ENCODE peak calls at places on chromosomes 13 and 19, in four cellular contexts. B is esophagus squamous epithelium, F is stomach, U is BE2C. N is an unnamed sample. For H3K9me3, the result is how much of the 10 kb centered on the place peaks cover.

GRCh38 chr19:18795540-18795939 is 4.4 kb upstream of the COMP start:
- DNase-seq in B (no peak), F (no peak), U (peak), N (no peak)

GRCh38 chr13:39457274-39457673 is 145.7 kb downstream of the LHFPL6 start:
- DNase-seq in B (no peak), F (no peak), U (no peak), N (no peak)

GRCh38 chr19:29967623-29968022 is 25.6 kb downstream of the URI1 start:
- DNase-seq in B (no peak), F (no peak), U (peak), N (no peak)

GRCh38 chr13:67224148-67224846 is 5.8 kb downstream of the PCDH9 start:
- DNase-seq in B (no peak), F (peak), U (peak), N (peak)

GRCh38 chr19:29211562-29212416 is 1.2 kb downstream of the UQCRFS1 start:
- DNase-seq in B (no peak), F (no peak), U (no peak), N (no peak)

GRCh38 chr13:77351326-77351725 is 24.4 kb upstream of the MYCBP2 start:
- DNase-seq in B (no peak), F (no peak), U (no peak), N (no peak)

GRCh38 chr19:30450101-30450500 is 77.9 kb downstream of the ZNF536 start:
- DNase-seq in B (no peak), F (no peak), U (peak), N (peak)

GRCh38 chr13:82713681-82714405 is 1168.4 kb downstream of the SLITRK1 start:
- DNase-seq in B (no peak), F (no peak), U (no peak), N (no peak)

GRCh38 chr19:39146686-39147450 is 21.3 kb downstream of the PAK4 start:
- DNase-seq in B (no peak), F (no peak), U (no peak), N (no peak)

GRCh38 chr13:70203661-70204229 is 95.5 kb upstream of the KLHL1 start:
- DNase-seq in B (no peak), F (no peak), U (peak), N (no peak)

GRCh38 chr19:15200575-15201364 is at the start of gene NOTCH3:
- DNase-seq in B (no peak), F (no peak), U (no peak), N (no peak)

GRCh38 chr19:5138606-5139594 is 170.0 kb downstream of the KDM4B start:
- DNase-seq in B (no peak), F (peak), U (peak), N (peak)

GRCh38 chr13:49300716-49301589 is 53.2 kb downstream of the CDADC1 start:
- DNase-seq in B (no peak), F (peak), U (peak), N (peak)

GRCh38 chr19:16897572-16898056 is 8.8 kb downstream of the F2RL3 start:
- DNase-seq in B (no peak), F (peak), U (no peak), N (no peak)

GRCh38 chr19:51687791-51688664 is 5.1 kb upstream of the SPACA6 start:
- DNase-seq in B (no peak), F (peak), U (peak), N (peak)

GRCh38 chr13:111122056-111122455 is 6.9 kb downstream of the ARHGEF7 start:
- DNase-seq in B (no peak), F (no peak), U (no peak), N (no peak)

GRCh38 chr13:44870456-44870929 is 118.8 kb downstream of the NUFIP1 start:
- DNase-seq in B (no peak), F (peak), U (no peak), N (peak)

GRCh38 chr13:29801102-29801501 is 49.3 kb downstream of the UBL3 start:
- DNase-seq in B (no peak), F (no peak), U (no peak), N (no peak)

GRCh38 chr13:29802621-29803020 is 47.8 kb downstream of the UBL3 start:
- DNase-seq in B (no peak), F (no peak), U (no peak), N (no peak)

GRCh38 chr13:29801737-29802305 is 48.6 kb downstream of the UBL3 start:
- DNase-seq in B (no peak), F (no peak), U (no peak), N (no peak)

GRCh38 chr13:29800687-29801086 is 49.7 kb downstream of the UBL3 start:
- DNase-seq in B (no peak), F (no peak), U (no peak), N (no peak)

DNA sequence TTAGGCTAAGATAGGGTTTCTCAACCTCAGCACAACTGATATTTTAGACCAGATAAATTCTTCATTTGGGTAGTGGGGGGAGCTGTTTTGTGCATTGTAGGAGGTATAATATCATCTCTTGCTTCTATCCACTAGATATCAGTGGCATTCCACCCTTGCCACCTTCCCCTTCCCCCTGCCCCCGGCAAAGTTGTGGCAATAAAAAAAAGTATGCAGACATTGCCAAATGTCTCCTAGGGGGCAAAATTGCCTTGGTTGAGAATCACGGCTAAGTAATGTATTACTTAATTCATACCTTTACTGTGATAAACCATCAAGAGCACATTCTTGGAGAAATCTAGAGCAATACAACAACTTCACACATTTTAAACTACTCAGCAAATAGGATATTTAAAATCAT is 51.4 kb downstream of the UBL3 start:
- DNase-seq in B (no peak), F (no peak), U (no peak), N (no peak)
- TF ChIP-seq CTCF in B (no peak), F (no peak), U (no peak), N (no peak)

DNA sequence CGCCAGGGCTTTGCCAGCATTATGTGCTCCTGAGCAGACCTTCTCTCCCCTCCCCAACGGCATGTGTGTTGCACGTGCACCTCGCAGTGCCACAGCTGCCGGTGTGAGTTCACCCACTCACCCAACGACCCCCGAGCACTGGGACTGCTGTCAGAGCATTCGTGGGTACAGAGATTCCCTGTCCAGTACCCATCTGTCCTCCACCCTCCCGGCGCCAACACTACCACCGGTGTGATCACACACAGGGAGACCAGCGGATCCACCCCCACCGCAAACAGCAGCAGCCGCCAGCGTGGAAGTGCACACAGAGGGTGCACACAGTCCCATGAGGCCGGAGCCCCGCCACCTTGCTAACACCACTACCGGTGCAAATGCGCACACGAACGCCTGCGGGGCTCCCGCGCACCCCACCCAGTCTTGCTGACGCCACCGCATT is 15.9 kb downstream of the LILRA1 start:
- DNase-seq in B (no peak), F (peak), U (no peak), N (no peak)
- H3K9me3 ChIP-seq in B (under half), F (under half), U (under half), N (under half)

GRCh38 chr13:53782400-53783030 is 753.9 kb downstream of the OLFM4 start:
- DNase-seq in B (no peak), F (peak), U (peak), N (peak)
- TF ChIP-seq CTCF in B (peak), F (peak), U (peak), N (peak)

DNA sequence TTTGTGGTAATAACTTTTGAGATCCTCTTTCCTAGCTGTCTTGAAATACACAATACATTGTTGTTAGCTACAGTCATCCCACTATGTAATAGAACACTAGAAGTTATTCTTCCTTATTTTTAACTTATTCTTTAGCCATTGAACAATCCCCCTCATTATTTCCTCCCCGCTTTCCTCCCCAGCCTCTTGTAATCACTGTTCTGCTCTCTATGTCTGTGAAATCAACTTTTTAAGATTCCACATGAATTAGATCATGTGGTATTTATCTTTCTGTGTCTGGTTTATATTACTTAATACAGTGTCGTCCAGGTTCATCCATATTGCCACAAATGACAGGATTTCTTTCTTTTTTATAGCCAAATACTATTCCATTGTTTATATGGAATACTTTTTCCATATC is 72.9 kb downstream of the SLC10A2 start:
- DNase-seq in B (no peak), F (no peak), U (no peak), N (no peak)
- H3K9me3 ChIP-seq in B (under half), F (under half), U (under half), N (under half)

N was measured in colonic mucosa.